ENCODE peak calls at places on chromosomes 7 and 10, in four cellular contexts. X is fibroblast of lung, E is fibroblast of the aortic adventitia, R is WERI-Rb-1. B is an unnamed sample.

GRCh38 chr7:17144313-17144712 is 154.1 kb upstream of the AHR start:
- DNase-seq in E (peak), X (peak), R (no peak), B (no peak)

GRCh38 chr7:20229652-20230500 is 12.7 kb upstream of the MACC1 start:
- DNase-seq in X (peak), E (peak), R (no peak), B (no peak)

GRCh38 chr7:43803865-43804264 is 45.4 kb downstream of the BLVRA start:
- DNase-seq in X (no peak), E (no peak), R (peak), B (no peak)

GRCh38 chr7:114539575-114539974 is 125.0 kb downstream of the FOXP2 start:
- DNase-seq in X (no peak), E (peak), R (peak), B (no peak)

GRCh38 chr10:43407148-43407575 is 1.8 kb downstream of the HNRNPF start:
- DNase-seq in E (peak), X (peak), R (peak), B (peak)

GRCh38 chr10:102878629-102879028 is 9.4 kb downstream of the AS3MT start:
- DNase-seq in X (no peak), E (no peak), R (no peak), B (no peak)

GRCh38 chr7:151470656-151471180 is 30.8 kb upstream of the CRYGN start:
- DNase-seq in X (no peak), R (no peak), E (no peak), B (no peak)

GRCh38 chr7:121382479-121382878 is 13.6 kb downstream of the FAM3C start:
- DNase-seq in X (no peak), E (no peak), R (no peak), B (no peak)

GRCh38 chr7:92753614-92754013 is 82.8 kb downstream of the CDK6 start:
- DNase-seq in R (no peak), X (peak), E (no peak), B (no peak)

GRCh38 chr7:106074257-106074656 is 37.9 kb downstream of the SYPL1 start:
- DNase-seq in X (no peak), E (no peak), R (no peak), B (no peak)

GRCh38 chr10:49761789-49762565 is at the start of gene OGDHL:
- DNase-seq in E (peak), R (peak), X (peak), B (peak)

GRCh38 chr10:123274513-123275182 is 120.4 kb downstream of the BUB3 start:
- DNase-seq in X (no peak), R (no peak), E (no peak), B (no peak)

GRCh38 chr10:72509206-72509799 is 116.6 kb downstream of the MICU1 start:
- DNase-seq in R (no peak), E (no peak), X (peak), B (no peak)

GRCh38 chr7:152568972-152569371 is 107.0 kb downstream of the XRCC2 start:
- DNase-seq in R (no peak), E (no peak), X (no peak), B (no peak)

GRCh38 chr10:43043773-43044394 is 33.0 kb upstream of the RET start:
- DNase-seq in R (no peak), E (no peak), X (no peak), B (no peak)

GRCh38 chr7:36742911-36743775 is 18.8 kb upstream of the AOAH start:
- DNase-seq in E (no peak), X (no peak), R (no peak), B (no peak)

GRCh38 chr10:67256984-67257383 is 331.1 kb downstream of the LRRTM3 start:
- DNase-seq in E (no peak), R (no peak), X (peak), B (no peak)

GRCh38 chr7:138161600-138162081 is 85.4 kb downstream of the AKR1D1 start:
- DNase-seq in R (peak), X (peak), E (peak), B (peak)

GRCh38 chr7:130910949-130911944 is 177.2 kb upstream of the KLF14 start:
- DNase-seq in E (peak), X (peak), R (no peak), B (no peak)

GRCh38 chr7:131381069-131381838 is 53.6 kb downstream of the MKLN1 start:
- DNase-seq in E (peak), X (peak), R (no peak), B (no peak)

GRCh38 chr10:123996302-123996701 is 97.1 kb downstream of the CHST15 start:
- DNase-seq in R (no peak), X (no peak), E (no peak), B (no peak)

GRCh38 chr10:59748834-59749233 is 4.4 kb downstream of the MRLN start:
- DNase-seq in X (no peak), E (no peak), R (peak), B (no peak)

GRCh38 chr7:7816084-7816483 is 97.7 kb upstream of the RPA3 start:
- DNase-seq in R (no peak), E (no peak), X (no peak), B (peak)

GRCh38 chr10:20598590-20598989 is 298.5 kb downstream of the NEBL start:
- DNase-seq in X (peak), R (peak), E (peak), B (no peak)

GRCh38 chr10:9362721-9363120 is 1308.2 kb downstream of the GATA3 start:
- DNase-seq in E (no peak), R (no peak), X (no peak), B (no peak)

GRCh38 chr7:107090452-107090851 is 45.9 kb downstream of the PRKAR2B start:
- DNase-seq in X (no peak), R (no peak), E (no peak), B (no peak)

GRCh38 chr10:8044908-8045727 is 9.4 kb upstream of the GATA3 start:
- DNase-seq in X (no peak), R (no peak), E (no peak), B (no peak)

GRCh38 chr10:26739087-26739631 is 41.7 kb downstream of the PDSS1 start:
- DNase-seq in R (no peak), X (no peak), E (no peak), B (no peak)

GRCh38 chr10:23363788-23364135 is 19.2 kb upstream of the C10orf67 start:
- DNase-seq in X (no peak), R (no peak), E (no peak), B (no peak)

GRCh38 chr10:62194924-62195674 is 73.5 kb downstream of the RTKN2 start:
- DNase-seq in R (no peak), X (no peak), E (no peak), B (no peak)

GRCh38 chr10:123891147-123892011 is at the start of gene CPXM2:
- DNase-seq in R (no peak), X (no peak), E (no peak), B (no peak)

GRCh38 chr10:3881622-3882021 is 96.6 kb upstream of the KLF6 start:
- DNase-seq in R (no peak), E (no peak), X (no peak), B (no peak)

GRCh38 chr7:24834150-24834798 is 77.0 kb upstream of the GSDME start:
- DNase-seq in R (no peak), X (no peak), E (no peak), B (peak)

GRCh38 chr7:30779574-30779973 is 8.4 kb downstream of the MINDY4 start:
- DNase-seq in R (no peak), E (no peak), X (no peak), B (no peak)

DNA sequence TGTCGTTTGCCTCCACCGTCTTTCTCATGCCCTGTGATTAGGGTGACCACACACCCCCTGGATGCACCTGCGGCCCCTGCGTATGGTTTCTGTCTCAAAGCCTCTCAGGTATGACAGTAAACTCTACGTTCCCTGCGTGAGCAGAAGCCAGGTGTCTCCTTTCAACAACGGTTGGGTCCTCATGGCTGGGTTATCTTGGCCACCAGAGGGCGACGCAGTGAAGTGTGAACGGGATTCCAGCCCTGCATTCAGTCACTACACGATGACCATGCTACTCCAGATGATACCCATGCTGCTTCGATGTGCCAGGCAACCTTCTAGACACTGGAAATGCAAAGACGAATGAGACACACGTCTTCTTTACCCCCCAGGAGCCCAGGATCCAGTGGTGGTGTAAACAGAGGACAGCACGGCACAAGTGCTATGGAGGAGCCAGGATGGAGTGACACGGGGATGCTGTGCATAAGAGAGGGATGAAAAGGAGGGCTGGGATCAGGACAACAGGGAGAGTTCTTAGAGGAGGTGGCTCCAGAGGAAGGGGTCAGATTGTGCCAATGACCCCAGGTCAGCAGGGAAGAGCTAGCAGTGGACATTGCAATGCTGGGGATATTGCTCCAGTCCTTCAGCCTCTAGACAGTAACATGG is 228.1 kb upstream of the PFKP start:
- DNase-seq in E (peak), R (peak), X (no peak), B (peak)
- TF ChIP-seq CTCF in E (peak), R (peak), X (peak), B (peak)

DNA sequence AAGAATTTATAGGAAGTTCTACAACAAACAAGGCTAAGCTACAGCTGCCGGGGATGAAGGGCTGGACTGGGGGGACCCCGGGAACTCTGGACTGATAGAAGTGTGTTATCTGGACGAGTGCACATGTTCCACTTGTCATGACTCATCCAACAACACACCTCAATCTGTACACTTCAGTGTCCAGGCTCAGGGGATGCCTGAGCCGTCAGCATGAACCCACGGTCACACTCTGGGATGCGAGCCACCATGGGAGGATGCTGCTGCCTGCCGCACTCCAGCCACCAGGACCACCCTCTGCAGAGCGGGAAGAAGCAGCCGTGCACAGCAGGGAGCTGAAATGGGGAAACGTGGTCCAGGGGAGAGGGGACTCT is 67.5 kb downstream of the MAD1L1 start:
- DNase-seq in X (no peak), R (no peak), E (no peak), B (no peak)
- TF ChIP-seq CTCF in X (no peak), R (no peak), E (no peak), B (no peak)

DNA sequence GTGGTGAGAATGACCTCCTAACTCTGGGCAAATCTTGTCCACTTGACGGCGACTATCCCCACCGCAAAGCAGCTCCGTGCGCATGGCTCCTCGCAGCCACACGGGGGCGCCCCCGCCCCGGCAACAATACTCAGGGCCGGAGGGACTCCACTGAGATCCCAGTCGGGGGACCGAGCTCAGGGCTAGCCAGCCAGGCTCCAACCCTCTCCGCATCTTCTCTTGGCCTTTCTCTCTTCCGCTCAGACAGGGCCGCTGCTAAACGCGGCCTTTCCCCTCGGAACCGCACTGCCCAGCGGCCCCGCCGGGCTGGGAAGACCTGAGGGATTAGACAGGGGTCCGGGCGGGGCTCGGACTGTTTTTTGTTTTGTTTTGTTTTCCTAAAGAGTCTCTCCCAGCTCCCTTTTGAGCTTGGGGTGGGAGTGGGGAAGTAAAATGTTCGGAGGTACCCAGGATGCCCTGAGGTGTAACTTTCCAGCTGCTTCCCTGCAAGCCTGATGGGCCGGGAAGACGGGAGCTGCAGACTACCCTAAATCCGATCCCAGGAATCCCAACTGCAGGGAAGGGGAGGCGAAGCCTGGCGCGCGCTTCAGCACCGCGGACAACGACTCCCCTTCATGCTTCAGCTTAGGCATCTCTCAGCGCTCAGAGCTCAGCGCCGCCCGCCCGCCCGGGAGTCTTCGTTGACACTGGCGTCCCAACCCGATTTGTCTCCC is 2.7 kb downstream of the KCNIP2 start:
- DNase-seq in R (peak), E (peak), X (peak), B (peak)
- TF ChIP-seq CTCF in R (peak), E (peak), X (peak), B (peak)

GRCh38 chr7:134357486-134357885 is 40.8 kb upstream of the SLC35B4 start:
- DNase-seq in R (no peak), X (no peak), E (no peak), B (no peak)
- TF ChIP-seq CTCF in R (no peak), X (peak), E (no peak), B (no peak)

GRCh38 chr7:48035301-48035966 is at the start of gene C7orf57:
- DNase-seq in R (peak), X (peak), E (peak), B (peak)
- TF ChIP-seq CTCF in R (no peak), X (no peak), E (no peak), B (no peak)

GRCh38 chr7:135538387-135538786 is 19.3 kb upstream of the NUP205 start:
- DNase-seq in R (no peak), X (no peak), E (no peak), B (no peak)
- TF ChIP-seq CTCF in R (no peak), X (no peak), E (no peak), B (no peak)

GRCh38 chr7:10706875-10707493 is 266.7 kb upstream of the PHF14 start:
- DNase-seq in R (no peak), X (no peak), E (no peak), B (peak)

GRCh38 chr7:10704653-10705052 is 269.0 kb upstream of the PHF14 start:
- DNase-seq in X (no peak), R (no peak), E (no peak), B (no peak)

GRCh38 chr7:10703981-10704380 is 269.7 kb upstream of the PHF14 start:
- DNase-seq in E (no peak), X (no peak), R (no peak), B (no peak)

GRCh38 chr7:10707519-10707918 is 266.2 kb upstream of the PHF14 start:
- DNase-seq in E (no peak), R (no peak), X (peak), B (no peak)

DNA sequence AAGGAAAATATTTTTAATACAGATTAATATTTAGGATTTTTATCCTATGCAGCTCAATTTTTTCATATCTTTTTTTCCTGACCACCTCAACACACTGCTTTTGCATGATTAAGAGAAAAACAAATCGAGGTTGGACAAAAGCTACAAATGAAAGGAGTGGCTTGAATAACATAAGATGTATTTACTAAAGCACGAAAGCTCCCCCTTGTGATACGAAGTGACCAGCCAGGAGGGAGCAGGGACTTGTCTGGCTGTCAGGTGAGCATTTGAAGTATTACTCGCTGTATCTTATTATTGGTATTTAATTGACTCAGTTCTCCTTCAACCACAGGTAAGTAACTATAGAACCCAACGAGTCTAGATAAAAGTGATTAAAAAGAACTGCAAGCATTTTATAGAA is 265.2 kb upstream of the PHF14 start:
- DNase-seq in X (no peak), E (no peak), R (peak), B (no peak)
- TF ChIP-seq CTCF in X (no peak), E (no peak), R (peak), B (peak)

B was measured in GM10248.